ENCODE peak calls at places on chromosome 13, in four cellular contexts. W is stimulated activated CD4-positive, alpha-beta T cell treated with anti-CD3 and anti-CD28 coated beads, TNF-alpha, amount 100 ng/mL, for 4 hours; U is ELR; J is Calu3. C is an unnamed sample.

GRCh38 chr13:40233731-40234195 is 432.7 kb downstream of the FOXO1 start:
- DNase-seq in U (no peak), W (no peak), J (no peak), C (no peak)

GRCh38 chr13:106036870-106037269 is 498.6 kb downstream of the EFNB2 start:
- DNase-seq in W (no peak), J (peak; percentile 12), U (peak; percentile 8), C (no peak)

GRCh38 chr13:20691616-20692015 is 11.9 kb upstream of the IL17D start:
- DNase-seq in U (no peak), J (no peak), W (no peak), C (no peak)

GRCh38 chr13:50519866-50520265 is 323.6 kb downstream of the DLEU7 start:
- DNase-seq in W (no peak), J (no peak), U (no peak), C (no peak)

GRCh38 chr13:31749929-31750328 is 10.6 kb downstream of the RXFP2 start:
- DNase-seq in U (peak; percentile 98), W (no peak), J (no peak), C (peak; percentile 91)

GRCh38 chr13:33090755-33091454 is 74.7 kb downstream of the KL start:
- DNase-seq in W (no peak), U (no peak), J (no peak), C (no peak)

GRCh38 chr13:66102864-66103263 is 1127.3 kb downstream of the PCDH9 start:
- DNase-seq in J (no peak), W (no peak), U (peak; percentile 27), C (no peak)

GRCh38 chr13:80012281-80012680 is 328.6 kb downstream of the SPRY2 start:
- DNase-seq in U (peak; percentile 42), J (no peak), W (no peak), C (peak; percentile 63)

GRCh38 chr13:42855416-42855815 is 74.0 kb downstream of the FAM216B start:
- DNase-seq in J (no peak), W (no peak), U (no peak), C (no peak)

GRCh38 chr13:38872693-38873092 is 117.9 kb downstream of the STOML3 start:
- DNase-seq in U (peak; percentile 50), J (peak; percentile 57), W (no peak), C (peak; percentile 21)

GRCh38 chr13:40776681-40777165 is 5.7 kb upstream of the MRPS31 start:
- DNase-seq in J (no peak), W (peak; percentile 49), U (peak; percentile 87), C (peak; percentile 60)

GRCh38 chr13:57075588-57075987 is 65.1 kb upstream of the PRR20A start:
- DNase-seq in J (no peak), U (no peak), W (no peak), C (no peak)

GRCh38 chr13:25847145-25847544 is 204.7 kb downstream of the SHISA2 start:
- DNase-seq in J (no peak), W (no peak), U (no peak), C (no peak)

GRCh38 chr13:45108716-45109706 is 11.3 kb upstream of the GTF2F2 start:
- DNase-seq in W (no peak), U (peak; percentile 28), J (no peak), C (peak; percentile 34)

GRCh38 chr13:26502826-26503225 is 54.7 kb upstream of the WASF3 start:
- DNase-seq in U (peak; percentile 94), W (no peak), J (no peak), C (no peak)

GRCh38 chr13:39415403-39415802 is 187.6 kb downstream of the LHFPL6 start:
- DNase-seq in U (peak; percentile 65), J (peak; percentile 16), W (no peak), C (peak; percentile 11)

GRCh38 chr13:110262494-110262893 is 44.5 kb downstream of the COL4A1 start:
- DNase-seq in U (no peak), W (no peak), J (no peak), C (no peak)

GRCh38 chr13:60009300-60010248 is 154.2 kb downstream of the DIAPH3 start:
- DNase-seq in W (no peak), J (peak; percentile 7), U (no peak), C (no peak)

GRCh38 chr13:51275101-51275500 is 52.9 kb downstream of the FAM124A start:
- DNase-seq in U (no peak), W (no peak), J (no peak), C (no peak)

GRCh38 chr13:68056816-68057710 is 826.9 kb upstream of the PCDH9 start:
- DNase-seq in W (no peak), U (peak; percentile 81), J (no peak), C (peak; percentile 77)

GRCh38 chr13:52782486-52783448 is 43.1 kb upstream of the CNMD start:
- DNase-seq in U (no peak), W (no peak), J (no peak), C (no peak)

GRCh38 chr13:31797154-31797775 is 57.9 kb downstream of the RXFP2 start:
- DNase-seq in W (no peak), U (peak; percentile 80), J (peak; percentile 3), C (peak; percentile 55)

GRCh38 chr13:39516140-39516539 is 86.9 kb downstream of the LHFPL6 start:
- DNase-seq in J (no peak), U (no peak), W (no peak), C (peak; percentile 32)

GRCh38 chr13:31394491-31394890 is 194.7 kb downstream of the B3GLCT start:
- DNase-seq in J (no peak), W (no peak), U (no peak), C (peak; percentile 58)

GRCh38 chr13:71517004-71517403 is 350.0 kb downstream of the DACH1 start:
- DNase-seq in W (no peak), J (no peak), U (peak; percentile 57), C (peak; percentile 14)

GRCh38 chr13:99353836-99354235 is 46.6 kb upstream of the GPR183 start:
- DNase-seq in W (no peak), U (peak; percentile 83), J (no peak), C (peak; percentile 21)

GRCh38 chr13:100528820-100529219 is 59.8 kb downstream of the GGACT start:
- DNase-seq in J (no peak), W (no peak), U (no peak), C (no peak)

GRCh38 chr13:49538404-49538803 is 42.7 kb downstream of the PHF11 start:
- DNase-seq in U (no peak), J (no peak), W (no peak), C (no peak)

GRCh38 chr13:30681489-30682242 is 53.7 kb upstream of the ALOX5AP start:
- DNase-seq in W (no peak), J (no peak), U (peak; percentile 30), C (peak; percentile 2)

GRCh38 chr13:41785402-41786142 is 175.3 kb downstream of the VWA8 start:
- DNase-seq in W (no peak), J (no peak), U (no peak), C (no peak)

GRCh38 chr13:70729369-70729768 is 621.1 kb upstream of the KLHL1 start:
- DNase-seq in W (no peak), U (peak; percentile 26), J (no peak), C (no peak)

GRCh38 chr13:47126432-47126831 is 229.6 kb upstream of the HTR2A start:
- DNase-seq in J (no peak), U (peak; percentile 17), W (no peak), C (no peak)

C was measured in A172.